ENCODE peak calls at places on chromosomes 3 and 15, in ten cellular contexts. O is right lobe of liver, Q is transverse colon, F is HCT116, T is stomach, B is A549, G is esophagus muscularis mucosa, L is upper lobe of left lung, I is IMR-90, V is body of pancreas. S is an unnamed sample.

GRCh38 chr3:179108091-179108490 is 36.5 kb upstream of the ZMAT3 start:
- DNase-seq in G (no peak), I (peak; percentile 87), Q (no peak), F (no peak), B (no peak), T (no peak), L (no peak), O (no peak), V (no peak), S (no peak)

GRCh38 chr3:23884481-23884880 is 32.3 kb downstream of the NKIRAS1 start:
- DNase-seq in O (no peak), G (no peak), B (peak; percentile 38), I (no peak), F (no peak), V (no peak), Q (no peak), T (no peak), L (no peak), S (no peak)

GRCh38 chr3:129120254-129121004 is 1.2 kb downstream of the RAB43 start:
- DNase-seq in V (peak; percentile 91), O (peak; percentile 95), G (peak; percentile 98), B (peak; percentile 67), F (peak; percentile 51), Q (peak; percentile 93), T (peak; percentile 88), I (peak; percentile 86), L (peak; percentile 96), S (peak; percentile 93)

GRCh38 chr15:90266061-90266431 is 574 bp downstream of the NGRN start:
- DNase-seq in I (peak; percentile 4), Q (peak; percentile 40), O (no peak), G (no peak), T (peak; percentile 28), B (peak; percentile 68), V (peak; percentile 19), L (peak; percentile 50), F (peak; percentile 16), S (peak; percentile 31)

GRCh38 chr3:188234172-188234571 is 80.2 kb downstream of the LPP start:
- DNase-seq in V (no peak), I (peak; percentile 76), Q (no peak), G (peak; percentile 66), L (no peak), B (no peak), O (no peak), F (no peak), T (no peak), S (no peak)

GRCh38 chr3:72938471-72939265 is 50.8 kb downstream of the GXYLT2 start:
- DNase-seq in L (peak; percentile 60), V (peak; percentile 49), Q (peak; percentile 28), G (peak; percentile 92), T (peak; percentile 37), F (peak; percentile 54), B (peak; percentile 70), I (peak; percentile 99), O (no peak), S (peak; percentile 91)

GRCh38 chr3:25151497-25151896 is 276.6 kb upstream of the RARB start:
- DNase-seq in T (no peak), B (no peak), O (no peak), F (no peak), G (no peak), Q (no peak), I (no peak), L (no peak), V (no peak), S (no peak)

GRCh38 chr3:173089283-173089682 is 51.8 kb downstream of the SPATA16 start:
- DNase-seq in V (no peak), L (no peak), O (no peak), Q (no peak), B (no peak), F (no peak), T (no peak), I (no peak), G (no peak), S (no peak)

GRCh38 chr3:6861989-6862879 is 1.3 kb downstream of the GRM7 start:
- DNase-seq in T (no peak), V (no peak), Q (no peak), L (no peak), I (no peak), F (no peak), B (no peak), G (no peak), O (no peak), S (no peak)

GRCh38 chr3:13524979-13525669 is 23.8 kb upstream of the FBLN2 start:
- DNase-seq in Q (no peak), G (no peak), V (no peak), L (no peak), T (no peak), B (no peak), O (no peak), I (peak; percentile 38), F (no peak), S (no peak)

GRCh38 chr3:171565671-171566070 is 105.5 kb upstream of the TNIK start:
- DNase-seq in F (no peak), G (no peak), B (no peak), O (no peak), Q (no peak), V (no peak), T (no peak), L (peak; percentile 23), I (peak; percentile 54), S (no peak)

GRCh38 chr3:73546961-73547360 is 77.8 kb downstream of the PDZRN3 start:
- DNase-seq in B (no peak), V (no peak), F (no peak), Q (no peak), O (no peak), T (no peak), G (no peak), L (no peak), I (peak; percentile 96), S (no peak)

GRCh38 chr3:117150628-117151027 is 441.0 kb downstream of the TUSC7 start:
- DNase-seq in Q (no peak), O (no peak), V (no peak), B (peak; percentile 14), I (no peak), T (no peak), F (no peak), G (no peak), L (peak; percentile 29), S (no peak)

GRCh38 chr3:172096881-172097420 is 57.6 kb downstream of the FNDC3B start:
- DNase-seq in L (no peak), V (peak; percentile 61), T (peak; percentile 62), I (peak; percentile 75), F (no peak), G (no peak), Q (no peak), O (no peak), B (peak; percentile 57), S (no peak)

GRCh38 chr15:52180196-52180835 is 10.9 kb downstream of the GNB5 start:
- DNase-seq in I (no peak), G (peak; percentile 53), F (no peak), O (no peak), B (no peak), T (no peak), Q (peak; percentile 42), L (no peak), V (no peak), S (no peak)

GRCh38 chr3:58357402-58357801 is 24.7 kb downstream of the PXK start:
- DNase-seq in I (peak; percentile 32), Q (peak; percentile 12), V (no peak), T (no peak), F (no peak), B (no peak), G (no peak), O (no peak), L (no peak), S (no peak)
- H3K27ac ChIP-seq in I (no peak overlapping the region), Q (peak overlapping the region; percentile 55), V (no peak overlapping the region), T (no peak overlapping the region), F (no peak overlapping the region), B (no peak overlapping the region), G (no peak overlapping the region), O (no peak overlapping the region), L (no peak overlapping the region), S (no peak overlapping the region)

DNA sequence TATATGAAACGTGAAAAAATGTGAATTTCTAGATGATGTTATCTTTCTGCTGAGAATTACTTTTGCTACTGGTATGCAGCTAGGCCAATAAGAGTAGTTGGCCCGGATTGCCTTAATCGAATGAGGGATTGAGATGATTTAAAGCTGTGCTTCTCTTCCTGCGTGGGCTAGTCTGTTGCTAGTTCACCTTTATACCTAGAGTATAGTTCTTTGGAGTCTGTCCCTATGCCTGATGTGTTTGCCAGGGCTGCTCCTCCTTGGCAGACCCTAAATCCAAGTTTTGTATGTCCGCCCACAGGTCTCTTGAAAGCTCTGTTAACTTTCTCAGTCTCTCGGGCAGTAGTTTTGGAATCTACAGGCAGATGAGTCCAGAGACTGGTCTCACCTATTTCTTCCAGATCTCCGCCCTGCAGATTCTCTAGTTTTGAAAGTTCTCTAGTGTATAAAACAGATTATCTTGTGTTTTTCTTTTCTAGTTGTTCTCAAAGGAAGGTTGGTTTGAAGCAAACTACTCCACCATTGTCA is 64.9 kb downstream of the MEF2A start:
- DNase-seq in B (no peak), T (no peak), Q (no peak), O (no peak), V (no peak), G (no peak), F (no peak), L (no peak), I (no peak), S (no peak)
- TF ChIP-seq POLR2A in B (no peak), T (no peak), Q (no peak), O (no peak), V (no peak), G (no peak), F (no peak), L (no peak), I (no peak), S (no peak)

GRCh38 chr3:139302801-139303113 is 41.1 kb upstream of the MRPS22 start:
- DNase-seq in T (no peak), L (no peak), B (no peak), Q (no peak), O (no peak), V (no peak), G (no peak), I (no peak), F (no peak), S (no peak)
- H3K27ac ChIP-seq in T (no peak overlapping the region), L (no peak overlapping the region), B (peak overlapping the region; percentile 71), Q (no peak overlapping the region), O (no peak overlapping the region), V (no peak overlapping the region), G (no peak overlapping the region), I (peak overlapping the region; percentile 87), F (peak overlapping the region; percentile 97), S (no peak overlapping the region)

GRCh38 chr3:47802734-47803477 is at the start of gene DHX30:
- DNase-seq in O (peak; percentile 94), L (peak; percentile 93), V (peak; percentile 89), T (peak; percentile 89), Q (peak; percentile 89), F (no peak), G (peak; percentile 97), I (peak; percentile 84), B (peak; percentile 85), S (peak; percentile 93)
- TF ChIP-seq POLR2A in O (peak; percentile 85), L (peak; percentile 66), V (peak; percentile 70), T (no peak), Q (peak; percentile 35), F (peak; percentile 65), G (peak; percentile 81), I (peak; percentile 8), B (peak; percentile 43), S (peak; percentile 42)